ENCODE peak calls at places on chromosomes 2 and 18, in seven cellular contexts. C, G, J, H, R, Z and X are unnamed samples.

GRCh38 chr2:201746551-201746950 is 34.2 kb downstream of the ALS2 start:
- DNase-seq in C (no peak), G (no peak), J (no peak), H (no peak), R (no peak), Z (no peak), X (no peak)

GRCh38 chr18:61606759-61607158 is 273.5 kb downstream of the CDH20 start:
- DNase-seq in C (peak; percentile 30), G (no peak), J (no peak), H (peak; percentile 93), R (no peak), Z (peak; percentile 72), X (peak; percentile 81)

GRCh38 chr2:219010162-219010756 is 17.0 kb upstream of the CRYBA2 start:
- DNase-seq in C (peak; percentile 64), G (peak; percentile 27), J (no peak), H (no peak), R (peak; percentile 37), Z (no peak), X (no peak)

GRCh38 chr2:70676301-70677035 is 91.5 kb downstream of the ADD2 start:
- DNase-seq in C (no peak), G (no peak), J (no peak), H (no peak), R (no peak), Z (no peak), X (no peak)

GRCh38 chr2:14427982-14428567 is 204.4 kb upstream of the LRATD1 start:
- DNase-seq in C (no peak), G (no peak), J (no peak), H (peak; percentile 53), R (no peak), Z (no peak), X (no peak)

GRCh38 chr2:86628091-86628522 is 4.4 kb upstream of the RNF103 start:
- DNase-seq in C (no peak), G (no peak), J (peak; percentile 12), H (no peak), R (peak; percentile 65), Z (no peak), X (no peak)

GRCh38 chr18:3015203-3015590 is 2.3 kb upstream of the LPIN2 start:
- DNase-seq in C (peak; percentile 38), G (peak; percentile 34), J (no peak), H (peak; percentile 84), R (peak; percentile 69), Z (no peak), X (peak; percentile 61)

GRCh38 chr2:8682719-8683667 is 1.1 kb downstream of the ID2 start:
- DNase-seq in C (no peak), G (no peak), J (no peak), H (peak; percentile 55), R (peak; percentile 72), Z (no peak), X (peak; percentile 8)

GRCh38 chr18:49024408-49024807 is 73.6 kb upstream of the SMAD7 start:
- DNase-seq in C (no peak), G (no peak), J (no peak), H (no peak), R (no peak), Z (no peak), X (no peak)

GRCh38 chr2:29634918-29635317 is 286.5 kb downstream of the ALK start:
- DNase-seq in C (no peak), G (no peak), J (no peak), H (no peak), R (no peak), Z (no peak), X (no peak)

GRCh38 chr2:237726401-237726830 is 72.2 kb upstream of the RBM44 start:
- DNase-seq in C (no peak), G (no peak), J (no peak), H (peak; percentile 88), R (no peak), Z (no peak), X (no peak)

GRCh38 chr2:198863655-198864054 is 594.1 kb downstream of the SATB2 start:
- DNase-seq in C (no peak), G (no peak), J (no peak), H (peak; percentile 58), R (no peak), Z (no peak), X (no peak)

GRCh38 chr2:122114421-122114820 is 359.0 kb downstream of the TSN start:
- DNase-seq in C (no peak), G (no peak), J (no peak), H (no peak), R (no peak), Z (no peak), X (no peak)

GRCh38 chr2:69644506-69644979 is 1.0 kb upstream of the AAK1 start:
- DNase-seq in C (no peak), G (no peak), J (no peak), H (no peak), R (no peak), Z (no peak), X (no peak)

GRCh38 chr18:53319628-53320027 is 904.8 kb downstream of the MBD2 start:
- DNase-seq in C (no peak), G (no peak), J (no peak), H (no peak), R (no peak), Z (no peak), X (no peak)

GRCh38 chr2:193537531-193537930 is 1342.8 kb upstream of the TMEFF2 start:
- DNase-seq in C (no peak), G (no peak), J (no peak), H (no peak), R (no peak), Z (no peak), X (no peak)

GRCh38 chr18:13452448-13452811 is 233.9 kb downstream of the LDLRAD4 start:
- DNase-seq in C (peak; percentile 10), G (no peak), J (no peak), H (peak; percentile 14), R (no peak), Z (no peak), X (no peak)

GRCh38 chr2:153891061-153891460 is 19.3 kb downstream of the GALNT13 start:
- DNase-seq in C (no peak), G (no peak), J (no peak), H (no peak), R (no peak), Z (no peak), X (no peak)

GRCh38 chr2:116922414-116922813 is 892.1 kb upstream of the DDX18 start:
- DNase-seq in C (no peak), G (no peak), J (no peak), H (no peak), R (no peak), Z (no peak), X (no peak)

GRCh38 chr2:37831081-37831780 is 93.9 kb upstream of the RMDN2 start:
- DNase-seq in C (no peak), G (no peak), J (no peak), H (no peak), R (no peak), Z (no peak), X (no peak)

GRCh38 chr2:28088970-28089369 is 198.4 kb downstream of the BABAM2 start:
- DNase-seq in C (peak; percentile 27), G (no peak), J (no peak), H (peak; percentile 56), R (no peak), Z (no peak), X (no peak)

GRCh38 chr2:175282300-175282699 is 100.8 kb upstream of the ATP5MC3 start:
- DNase-seq in C (peak; percentile 64), G (peak; percentile 19), J (no peak), H (peak; percentile 28), R (peak; percentile 20), Z (no peak), X (peak; percentile 27)

GRCh38 chr2:222761888-222762287 is 90.4 kb downstream of the MOGAT1 start:
- DNase-seq in C (no peak), G (no peak), J (no peak), H (no peak), R (no peak), Z (no peak), X (no peak)

GRCh38 chr18:76593838-76594237 is 98.8 kb upstream of the ZNF516 start:
- DNase-seq in C (no peak), G (no peak), J (no peak), H (no peak), R (no peak), Z (no peak), X (no peak)

GRCh38 chr2:159145745-159146359 is 140.7 kb downstream of the WDSUB1 start:
- DNase-seq in C (no peak), G (no peak), J (no peak), H (no peak), R (no peak), Z (no peak), X (no peak)

GRCh38 chr2:105873721-105874120 is 129.0 kb downstream of the NCK2 start:
- DNase-seq in C (peak; percentile 40), G (peak; percentile 56), J (peak; percentile 71), H (peak; percentile 89), R (peak; percentile 42), Z (no peak), X (no peak)

GRCh38 chr18:77133920-77134496 is 1.4 kb upstream of the MBP start:
- DNase-seq in C (no peak), G (no peak), J (no peak), H (no peak), R (peak; percentile 20), Z (no peak), X (no peak)

GRCh38 chr2:240227538-240228428 is 87.3 kb upstream of the OTOS start:
- DNase-seq in C (no peak), G (no peak), J (no peak), H (no peak), R (no peak), Z (no peak), X (no peak)
- TF ChIP-seq CEBPB in C (no peak), G (no peak), J (no peak), H (no peak), R (no peak), Z (no peak), X (no peak)

GRCh38 chr2:118940486-118941120 is 1.4 kb upstream of the MARCO start:
- DNase-seq in C (no peak), G (no peak), J (no peak), H (no peak), R (no peak), Z (no peak), X (no peak)
- TF ChIP-seq CEBPB in C (no peak), G (no peak), J (no peak), H (no peak), R (no peak), Z (no peak), X (no peak)

DNA sequence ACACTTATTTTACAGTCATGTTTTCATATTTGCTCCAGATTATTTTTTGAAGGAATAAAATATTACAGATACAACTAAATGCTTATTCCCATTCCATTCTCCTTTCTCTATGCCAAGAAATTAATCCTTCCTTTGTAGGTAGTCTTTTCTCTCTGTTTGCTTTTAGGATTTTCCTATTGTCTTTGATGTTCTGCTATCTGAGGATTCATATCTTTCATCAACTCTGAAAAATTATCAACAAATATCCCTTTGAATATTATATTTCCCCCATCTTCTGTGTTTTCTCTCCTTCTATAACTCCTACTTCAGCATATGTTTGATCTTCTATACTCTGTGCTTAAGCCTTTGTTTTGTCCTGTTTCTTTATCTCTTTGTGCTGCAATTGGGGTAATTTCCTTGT is 260.4 kb upstream of the RBMS1 start:
- DNase-seq in C (no peak), G (no peak), J (no peak), H (no peak), R (no peak), Z (no peak), X (no peak)
- TF ChIP-seq CEBPB in C (no peak), G (no peak), J (no peak), H (no peak), R (no peak), Z (no peak), X (no peak)

DNA sequence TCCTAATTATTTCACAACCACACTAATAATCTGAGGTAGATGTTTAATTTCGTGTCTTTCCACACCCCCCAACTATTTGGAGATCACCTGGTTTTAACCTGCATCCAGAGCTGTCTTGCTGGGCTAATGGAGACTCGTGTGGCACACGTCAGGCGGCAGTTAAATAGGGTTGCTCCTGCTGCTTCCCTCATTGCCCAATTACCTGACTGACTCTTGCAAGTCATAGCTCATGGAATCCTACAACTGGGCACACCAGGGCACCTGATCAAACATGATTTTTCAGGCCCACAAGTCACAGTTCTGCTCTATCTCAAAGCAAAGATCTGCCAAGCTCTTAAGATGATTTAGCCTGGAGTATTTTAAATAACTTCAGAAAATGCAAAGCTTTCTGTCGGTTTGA is 1430.4 kb upstream of the ACVR2A start:
- DNase-seq in C (no peak), G (no peak), J (no peak), H (no peak), R (no peak), Z (no peak), X (no peak)
- TF ChIP-seq CEBPB in C (no peak), G (no peak), J (no peak), H (no peak), R (no peak), Z (no peak), X (no peak)